ENCODE peak calls at places on chromosomes 7 and 10, in six cellular contexts. One of them, this sample, is unnamed.

GRCh38 chr7:81140775-81141174 is 221.9 kb upstream of the SEMA3C start:
- DNase-seq in mammary epithelial cell: no peak
- DNase-seq in A549: no peak
- DNase-seq in naive thymus-derived CD4-positive, alpha-beta T cell: no peak
- DNase-seq in esophagus squamous epithelium: no peak
- DNase-seq in PC-9: no peak
- DNase-seq in this sample: no peak

GRCh38 chr7:74655785-74656420 is 1.6 kb upstream of the GTF2I start:
- DNase-seq in A549: peak
- DNase-seq in PC-9: no peak
- DNase-seq in naive thymus-derived CD4-positive, alpha-beta T cell: peak
- DNase-seq in esophagus squamous epithelium: no peak
- DNase-seq in mammary epithelial cell: no peak
- DNase-seq in this sample: no peak

GRCh38 chr10:44959243-44960097 is at the start of gene RASSF4:
- DNase-seq in mammary epithelial cell: peak
- DNase-seq in PC-9: peak
- DNase-seq in A549: peak
- DNase-seq in naive thymus-derived CD4-positive, alpha-beta T cell: peak
- DNase-seq in esophagus squamous epithelium: peak
- DNase-seq in this sample: peak

GRCh38 chr7:28953628-28954027 is 4.5 kb downstream of the TRIL start:
- DNase-seq in PC-9: no peak
- DNase-seq in esophagus squamous epithelium: no peak
- DNase-seq in A549: no peak
- DNase-seq in naive thymus-derived CD4-positive, alpha-beta T cell: no peak
- DNase-seq in mammary epithelial cell: no peak
- DNase-seq in this sample: no peak

GRCh38 chr10:51895209-51895608 is 195.8 kb upstream of the CSTF2T start:
- DNase-seq in esophagus squamous epithelium: no peak
- DNase-seq in PC-9: no peak
- DNase-seq in A549: no peak
- DNase-seq in naive thymus-derived CD4-positive, alpha-beta T cell: no peak
- DNase-seq in mammary epithelial cell: peak
- DNase-seq in this sample: no peak

GRCh38 chr10:62373995-62374861 is at the start of gene ZNF365:
- DNase-seq in A549: peak
- DNase-seq in mammary epithelial cell: peak
- DNase-seq in PC-9: peak
- DNase-seq in esophagus squamous epithelium: no peak
- DNase-seq in naive thymus-derived CD4-positive, alpha-beta T cell: peak
- DNase-seq in this sample: peak

GRCh38 chr7:132542895-132543294 is 33.4 kb downstream of the PLXNA4 start:
- DNase-seq in mammary epithelial cell: no peak
- DNase-seq in esophagus squamous epithelium: no peak
- DNase-seq in A549: no peak
- DNase-seq in PC-9: no peak
- DNase-seq in naive thymus-derived CD4-positive, alpha-beta T cell: no peak
- DNase-seq in this sample: no peak

GRCh38 chr10:88616250-88616977 is 29.9 kb downstream of the LIPJ start:
- DNase-seq in naive thymus-derived CD4-positive, alpha-beta T cell: no peak
- DNase-seq in A549: no peak
- DNase-seq in esophagus squamous epithelium: no peak
- DNase-seq in mammary epithelial cell: no peak
- DNase-seq in PC-9: no peak
- DNase-seq in this sample: no peak

GRCh38 chr10:102246261-102246660 is 929 bp downstream of the GBF1 start:
- DNase-seq in naive thymus-derived CD4-positive, alpha-beta T cell: no peak
- DNase-seq in esophagus squamous epithelium: no peak
- DNase-seq in A549: no peak
- DNase-seq in PC-9: no peak
- DNase-seq in mammary epithelial cell: peak
- DNase-seq in this sample: no peak

GRCh38 chr10:122060250-122060649 is 71.3 kb downstream of the TACC2 start:
- DNase-seq in mammary epithelial cell: no peak
- DNase-seq in PC-9: peak
- DNase-seq in naive thymus-derived CD4-positive, alpha-beta T cell: no peak
- DNase-seq in esophagus squamous epithelium: no peak
- DNase-seq in A549: no peak
- DNase-seq in this sample: no peak

GRCh38 chr10:43461950-43462349 is 25.0 kb downstream of the ZNF487 start:
- DNase-seq in A549: peak
- DNase-seq in esophagus squamous epithelium: no peak
- DNase-seq in mammary epithelial cell: peak
- DNase-seq in naive thymus-derived CD4-positive, alpha-beta T cell: peak
- DNase-seq in PC-9: peak
- DNase-seq in this sample: peak
- H3K4me3 ChIP-seq in A549: no peak
- H3K4me3 ChIP-seq in esophagus squamous epithelium: no peak
- H3K4me3 ChIP-seq in mammary epithelial cell: no peak
- H3K4me3 ChIP-seq in naive thymus-derived CD4-positive, alpha-beta T cell: no peak
- H3K4me3 ChIP-seq in PC-9: no peak
- H3K4me3 ChIP-seq in this sample: peak

DNA sequence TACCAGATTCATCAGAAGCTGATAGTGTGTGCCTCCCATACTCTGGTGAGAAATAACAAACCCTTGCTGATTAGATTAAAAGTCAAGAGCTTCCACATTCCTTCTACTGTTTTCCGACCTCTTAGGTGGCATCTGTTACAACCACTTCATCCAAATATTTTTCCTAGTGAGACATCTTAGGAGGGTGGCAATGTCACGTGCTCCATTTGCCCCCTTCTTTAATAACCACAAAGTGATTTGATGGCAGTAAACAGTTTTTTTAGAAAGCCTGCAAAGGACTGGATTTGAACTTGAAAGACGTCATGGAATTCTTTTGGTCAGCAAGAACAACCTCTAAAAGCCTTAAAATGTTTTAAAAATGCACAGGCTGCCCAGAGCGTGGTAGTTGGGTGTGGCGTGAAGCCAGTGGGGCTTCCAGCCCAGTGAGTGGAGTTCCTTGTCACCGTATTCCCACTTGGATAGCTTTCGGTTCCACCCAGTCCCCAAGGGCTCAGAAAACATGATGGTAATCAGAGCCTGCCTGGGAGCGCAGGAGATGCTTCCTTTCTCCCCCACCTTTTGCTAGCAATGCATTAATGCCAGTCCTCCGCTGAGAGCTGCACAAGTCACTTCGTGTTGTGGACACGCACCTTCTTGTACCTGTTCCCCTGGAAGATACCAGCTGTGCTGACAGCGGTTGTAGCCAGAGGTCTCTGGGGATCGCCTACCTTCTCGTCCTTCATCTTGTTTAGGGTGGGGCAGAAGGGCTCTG is 256.4 kb downstream of the KIAA1217 start:
- DNase-seq in A549: no peak
- DNase-seq in PC-9: peak
- DNase-seq in mammary epithelial cell: peak
- DNase-seq in esophagus squamous epithelium: no peak
- DNase-seq in naive thymus-derived CD4-positive, alpha-beta T cell: no peak
- DNase-seq in this sample: no peak
- H3K27ac ChIP-seq in A549: peak
- H3K27ac ChIP-seq in PC-9: peak
- H3K27ac ChIP-seq in mammary epithelial cell: peak
- H3K27ac ChIP-seq in esophagus squamous epithelium: peak
- H3K27ac ChIP-seq in naive thymus-derived CD4-positive, alpha-beta T cell: no peak
- H3K27ac ChIP-seq in this sample: no peak

DNA sequence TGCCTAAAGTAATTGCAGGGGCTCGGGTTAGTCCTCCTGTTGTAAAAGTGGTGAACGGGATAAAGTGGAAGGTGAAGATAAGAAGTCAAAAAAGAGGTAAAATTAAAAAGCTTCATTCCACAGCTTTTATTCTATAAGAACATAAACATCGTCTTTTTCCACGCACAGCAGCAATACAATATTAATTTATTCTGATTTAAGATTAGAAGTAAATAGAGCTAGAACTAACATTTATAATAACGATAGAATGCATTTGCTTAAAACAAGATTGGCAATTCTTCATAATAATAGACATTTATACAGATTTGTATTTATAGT is 3.7 kb downstream of the HOXA10 start:
- DNase-seq in PC-9: no peak
- DNase-seq in naive thymus-derived CD4-positive, alpha-beta T cell: no peak
- DNase-seq in A549: no peak
- DNase-seq in esophagus squamous epithelium: no peak
- DNase-seq in mammary epithelial cell: no peak
- DNase-seq in this sample: no peak
- H3K4me3 ChIP-seq in PC-9: peak
- H3K4me3 ChIP-seq in naive thymus-derived CD4-positive, alpha-beta T cell: no peak
- H3K4me3 ChIP-seq in A549: peak
- H3K4me3 ChIP-seq in esophagus squamous epithelium: no peak
- H3K4me3 ChIP-seq in mammary epithelial cell: no peak
- H3K4me3 ChIP-seq in this sample: no peak

GRCh38 chr10:94006591-94007550 is 13.1 kb downstream of the PLCE1 start:
- DNase-seq in A549: no peak
- DNase-seq in mammary epithelial cell: no peak
- DNase-seq in PC-9: peak
- DNase-seq in naive thymus-derived CD4-positive, alpha-beta T cell: no peak
- DNase-seq in esophagus squamous epithelium: no peak
- DNase-seq in this sample: no peak

GRCh38 chr10:94010886-94011285 is 17.2 kb downstream of the PLCE1 start:
- DNase-seq in A549: no peak
- DNase-seq in PC-9: no peak
- DNase-seq in naive thymus-derived CD4-positive, alpha-beta T cell: no peak
- DNase-seq in esophagus squamous epithelium: no peak
- DNase-seq in mammary epithelial cell: no peak
- DNase-seq in this sample: no peak

GRCh38 chr10:94010116-94010515 is 16.4 kb downstream of the PLCE1 start:
- DNase-seq in naive thymus-derived CD4-positive, alpha-beta T cell: no peak
- DNase-seq in mammary epithelial cell: no peak
- DNase-seq in PC-9: no peak
- DNase-seq in A549: no peak
- DNase-seq in esophagus squamous epithelium: no peak
- DNase-seq in this sample: no peak

GRCh38 chr10:94011296-94011695 is 17.6 kb downstream of the PLCE1 start:
- DNase-seq in PC-9: no peak
- DNase-seq in esophagus squamous epithelium: no peak
- DNase-seq in A549: no peak
- DNase-seq in mammary epithelial cell: no peak
- DNase-seq in naive thymus-derived CD4-positive, alpha-beta T cell: no peak
- DNase-seq in this sample: no peak

DNA sequence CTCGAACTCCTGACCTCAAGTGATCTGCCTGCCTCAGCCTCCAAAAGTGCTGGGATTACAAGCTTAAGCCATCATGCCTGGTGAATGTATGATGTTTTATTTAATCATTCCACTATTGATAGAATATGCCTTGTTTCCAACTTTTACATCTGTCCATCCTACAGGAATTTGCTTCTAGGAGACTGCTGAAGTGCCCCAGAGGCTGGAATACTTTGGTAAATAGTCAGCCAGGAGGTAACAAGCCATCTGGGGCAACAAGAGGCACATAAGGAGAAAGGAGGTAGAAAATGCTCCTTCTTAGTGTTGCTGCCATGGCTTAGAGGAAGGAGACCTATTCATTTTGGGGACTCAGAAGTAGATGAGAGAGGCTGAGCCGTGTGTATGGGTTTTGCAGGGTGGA is 14.8 kb downstream of the PLCE1 start:
- DNase-seq in A549: no peak
- DNase-seq in naive thymus-derived CD4-positive, alpha-beta T cell: no peak
- DNase-seq in PC-9: no peak
- DNase-seq in esophagus squamous epithelium: no peak
- DNase-seq in mammary epithelial cell: no peak
- DNase-seq in this sample: no peak
- H3K27ac ChIP-seq in A549: peak
- H3K27ac ChIP-seq in naive thymus-derived CD4-positive, alpha-beta T cell: no peak
- H3K27ac ChIP-seq in PC-9: no peak
- H3K27ac ChIP-seq in esophagus squamous epithelium: no peak
- H3K27ac ChIP-seq in mammary epithelial cell: no peak
- H3K27ac ChIP-seq in this sample: no peak

DNA sequence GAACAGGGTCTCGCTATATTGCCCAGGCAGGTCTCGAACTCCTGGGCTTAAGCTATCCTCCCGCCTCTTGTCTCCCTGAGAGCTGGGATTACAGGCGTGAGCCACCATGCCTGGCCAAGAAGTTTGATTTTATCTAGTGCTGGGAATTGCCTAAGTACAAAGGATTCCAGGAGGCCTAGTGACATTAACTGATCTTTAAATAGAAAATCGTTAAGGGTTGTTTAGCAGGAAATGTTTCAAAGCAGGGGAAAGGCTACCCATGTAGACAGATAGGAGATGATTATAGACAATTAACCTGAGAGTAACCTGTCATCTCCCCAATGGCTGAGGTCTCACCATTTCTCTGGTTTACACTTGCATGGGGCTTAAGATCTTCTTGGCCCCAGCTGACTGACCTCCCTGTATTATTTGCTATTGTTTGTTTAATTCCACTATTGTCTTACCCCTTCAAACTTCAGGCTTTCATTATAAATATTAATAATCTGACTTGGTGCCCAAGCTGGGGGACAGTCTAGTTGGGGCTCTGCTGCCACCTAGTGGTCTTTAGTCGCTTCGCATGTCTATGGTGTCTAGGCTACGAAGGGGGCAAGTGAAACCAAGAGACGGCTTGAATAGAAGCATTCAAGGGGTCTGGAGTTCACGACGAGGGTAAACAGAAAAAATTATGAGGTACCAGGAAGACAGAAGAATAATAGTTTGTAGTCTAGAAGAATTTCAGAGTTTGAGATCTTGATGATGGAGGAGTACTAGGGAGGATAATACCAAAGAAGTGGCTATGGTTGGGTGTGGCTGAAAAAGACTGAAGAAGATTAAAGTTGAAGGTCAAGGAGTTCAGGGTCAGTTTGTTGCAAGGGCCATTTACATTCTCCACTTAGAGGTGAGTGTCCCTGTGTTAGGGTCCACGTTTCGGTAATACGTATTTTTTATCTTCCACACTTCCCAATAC is 40.4 kb upstream of the BPGM start:
- DNase-seq in esophagus squamous epithelium: no peak
- DNase-seq in naive thymus-derived CD4-positive, alpha-beta T cell: peak
- DNase-seq in PC-9: peak
- DNase-seq in A549: peak
- DNase-seq in mammary epithelial cell: no peak
- DNase-seq in this sample: peak
- H3K4me3 ChIP-seq in esophagus squamous epithelium: no peak
- H3K4me3 ChIP-seq in naive thymus-derived CD4-positive, alpha-beta T cell: no peak
- H3K4me3 ChIP-seq in PC-9: no peak
- H3K4me3 ChIP-seq in A549: no peak
- H3K4me3 ChIP-seq in mammary epithelial cell: no peak
- H3K4me3 ChIP-seq in this sample: peak

GRCh38 chr10:28381903-28382347 is 79.1 kb upstream of the MPP7 start:
- DNase-seq in mammary epithelial cell: peak
- DNase-seq in PC-9: peak
- DNase-seq in esophagus squamous epithelium: peak
- DNase-seq in naive thymus-derived CD4-positive, alpha-beta T cell: peak
- DNase-seq in A549: peak
- DNase-seq in this sample: peak
- H3K27ac ChIP-seq in mammary epithelial cell: no peak
- H3K27ac ChIP-seq in PC-9: no peak
- H3K27ac ChIP-seq in esophagus squamous epithelium: peak
- H3K27ac ChIP-seq in naive thymus-derived CD4-positive, alpha-beta T cell: no peak
- H3K27ac ChIP-seq in A549: no peak
- H3K27ac ChIP-seq in this sample: no peak

DNA sequence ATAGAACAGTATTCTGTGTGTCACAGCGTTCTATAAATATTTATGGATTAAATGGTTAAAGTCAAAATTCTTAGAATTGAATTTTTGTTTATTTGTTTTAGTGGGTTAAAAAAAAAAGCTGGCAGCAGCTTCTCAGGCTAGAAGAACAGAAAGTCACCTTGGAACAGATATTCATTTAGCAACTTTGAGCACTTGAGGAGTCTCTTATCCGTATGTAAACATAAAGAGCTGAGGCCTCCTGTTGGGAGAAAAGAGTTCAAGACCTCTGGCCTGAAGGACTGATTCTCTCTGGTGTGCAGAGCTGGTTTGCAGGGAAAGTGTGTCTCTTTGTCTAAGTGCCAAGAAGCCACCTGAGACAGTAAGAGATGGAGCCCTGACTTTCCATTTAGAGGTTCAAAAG is 109.9 kb downstream of the HERPUD2 start:
- DNase-seq in naive thymus-derived CD4-positive, alpha-beta T cell: no peak
- DNase-seq in esophagus squamous epithelium: no peak
- DNase-seq in mammary epithelial cell: no peak
- DNase-seq in PC-9: no peak
- DNase-seq in A549: no peak
- DNase-seq in this sample: no peak
- H3K4me3 ChIP-seq in naive thymus-derived CD4-positive, alpha-beta T cell: no peak
- H3K4me3 ChIP-seq in esophagus squamous epithelium: no peak
- H3K4me3 ChIP-seq in mammary epithelial cell: no peak
- H3K4me3 ChIP-seq in PC-9: no peak
- H3K4me3 ChIP-seq in A549: no peak
- H3K4me3 ChIP-seq in this sample: no peak